ENCODE peak calls at places on chromosomes 3 and 15, in five cellular contexts. P, X, U, B and M are unnamed samples.

GRCh38 chr3:55718475-55718874 is 231.4 kb upstream of the WNT5A start:
- DNase-seq in P (no peak), X (no peak), U (no peak), B (no peak), M (no peak)

GRCh38 chr3:41307065-41307464 is 107.8 kb downstream of the CTNNB1 start:
- DNase-seq in P (no peak), X (no peak), U (no peak), B (no peak), M (no peak)

GRCh38 chr3:194598771-194599557 is 34.3 kb downstream of the TMEM44 start:
- DNase-seq in P (no peak), X (no peak), U (no peak), B (peak), M (peak)

GRCh38 chr15:84598250-84598649 is 2.6 kb upstream of the ZSCAN2 start:
- DNase-seq in P (peak), X (no peak), U (no peak), B (no peak), M (peak)

GRCh38 chr15:73941449-73941848 is 15.2 kb downstream of the LOXL1 start:
- DNase-seq in P (no peak), X (no peak), U (no peak), B (no peak), M (no peak)

GRCh38 chr3:172040078-172040975 is 949 bp downstream of the FNDC3B start:
- DNase-seq in P (peak), X (peak), U (peak), B (peak), M (peak)

GRCh38 chr3:129507181-129507831 is 21.1 kb upstream of the RHO start:
- DNase-seq in P (no peak), X (no peak), U (no peak), B (no peak), M (no peak)

GRCh38 chr3:186724911-186725310 is 7.8 kb downstream of the KNG1 start:
- DNase-seq in P (no peak), X (no peak), U (no peak), B (no peak), M (no peak)

GRCh38 chr3:13261104-13261800 is 158.9 kb downstream of the NUP210 start:
- DNase-seq in P (no peak), X (no peak), U (no peak), B (no peak), M (no peak)